ENCODE peak calls at places on chromosomes 13 and 19, in nine cellular contexts. X, S, K, R, V, W, Q, N and L are unnamed samples.
A peak's percentile ranks its signal among the peaks of the same experiment; 100 is the strongest.

GRCh38 chr19:6767081-6767356 is 216 bp downstream of the SH2D3A start:
- DNase-seq in W (no peak), R (peak; percentile 61), K (no peak), Q (no peak), V (no peak), N (no peak), S (no peak), X (no peak), L (no peak)

GRCh38 chr19:46660008-46660517 is 919 bp downstream of the DACT3 start:
- DNase-seq in R (no peak), S (no peak), W (no peak), N (no peak), Q (no peak), X (peak; percentile 85), K (peak; percentile 86), V (peak; percentile 48), L (peak; percentile 41)

GRCh38 chr13:112859128-112859816 is 109.7 kb upstream of the MCF2L start:
- DNase-seq in V (no peak), N (no peak), S (no peak), X (no peak), K (peak; percentile 28), W (no peak), Q (no peak), R (no peak), L (no peak)

GRCh38 chr19:2081873-2082810 is 14.0 kb downstream of the MOB3A start:
- DNase-seq in V (no peak), N (peak; percentile 51), X (no peak), S (peak; percentile 85), Q (no peak), K (no peak), W (no peak), R (no peak), L (no peak)

GRCh38 chr13:19266979-19267378 is 85.4 kb upstream of the TUBA3C start:
- DNase-seq in K (no peak), Q (no peak), R (no peak), S (no peak), W (no peak), X (no peak), N (no peak), V (no peak), L (no peak)

GRCh38 chr13:23609414-23610186 is 39.4 kb downstream of the TNFRSF19 start:
- DNase-seq in V (no peak), R (no peak), S (no peak), X (no peak), Q (peak; percentile 29), N (no peak), K (no peak), W (no peak), L (peak; percentile 62)

GRCh38 chr19:55178781-55179569 is 1.1 kb downstream of the SYT5 start:
- DNase-seq in Q (no peak), S (peak; percentile 76), K (peak; percentile 93), X (no peak), V (peak; percentile 91), R (peak; percentile 54), N (peak; percentile 96), W (peak; percentile 61), L (peak; percentile 82)

GRCh38 chr13:99045396-99045795 is 67.5 kb upstream of the DOCK9 start:
- DNase-seq in N (no peak), R (peak; percentile 68), S (no peak), K (no peak), Q (no peak), W (no peak), V (no peak), X (no peak), L (no peak)

GRCh38 chr19:18419699-18420460 is 682 bp downstream of the SSBP4 start:
- DNase-seq in V (peak; percentile 47), N (peak; percentile 49), K (peak; percentile 67), S (peak; percentile 66), Q (no peak), X (peak; percentile 78), R (no peak), W (peak; percentile 51), L (no peak)

GRCh38 chr13:24614306-24615080 is 65.7 kb upstream of the ATP12A start:
- DNase-seq in R (no peak), K (peak; percentile 19), S (no peak), V (no peak), N (no peak), Q (no peak), X (peak; percentile 56), W (no peak), L (no peak)

GRCh38 chr19:15418112-15418587 is 638 bp downstream of the AKAP8L start:
- DNase-seq in W (no peak), K (no peak), Q (no peak), S (no peak), X (no peak), R (peak; percentile 27), N (no peak), V (no peak), L (peak; percentile 35)

GRCh38 chr19:45769821-45770191 is 754 bp upstream of the SIX5 start:
- DNase-seq in X (no peak), S (peak; percentile 68), N (peak; percentile 58), R (peak; percentile 45), W (no peak), V (peak; percentile 68), Q (no peak), K (no peak), L (peak; percentile 65)

GRCh38 chr13:97125051-97125809 is 96.9 kb upstream of the MBNL2 start:
- DNase-seq in V (no peak), R (no peak), Q (no peak), K (no peak), X (no peak), N (no peak), S (no peak), W (peak; percentile 43), L (peak; percentile 81)

GRCh38 chr19:944171-944567 is 18.3 kb downstream of the ARID3A start:
- DNase-seq in S (no peak), K (no peak), Q (no peak), W (no peak), N (no peak), R (peak; percentile 53), V (no peak), X (no peak), L (peak; percentile 49)

GRCh38 chr19:44499559-44499958 is 763 bp downstream of the ZNF180 start:
- DNase-seq in W (no peak), K (no peak), V (no peak), R (no peak), X (no peak), S (no peak), Q (no peak), N (no peak), L (no peak)

GRCh38 chr13:49098198-49098597 is 121.9 kb upstream of the MLNR start:
- DNase-seq in V (no peak), X (no peak), W (no peak), S (no peak), Q (peak; percentile 83), K (no peak), N (no peak), R (peak; percentile 52), L (peak; percentile 95)

GRCh38 chr19:10872551-10873107 is 1.3 kb downstream of the CARM1 start:
- DNase-seq in R (no peak), K (peak; percentile 46), S (no peak), W (no peak), Q (no peak), V (no peak), X (no peak), N (no peak), L (no peak)

GRCh38 chr19:10871711-10872550 is 578 bp downstream of the CARM1 start:
- DNase-seq in K (peak; percentile 71), V (peak; percentile 67), R (peak; percentile 31), S (peak; percentile 71), Q (no peak), X (no peak), N (no peak), W (peak; percentile 58), L (peak; percentile 20)

GRCh38 chr19:10868872-10869547 is 2.3 kb upstream of the CARM1 start:
- DNase-seq in R (no peak), X (no peak), Q (no peak), N (no peak), V (no peak), K (peak; percentile 42), W (no peak), S (no peak), L (no peak)

GRCh38 chr19:10870955-10871603 is at the start of gene CARM1:
- DNase-seq in Q (peak; percentile 97), W (peak; percentile 99), R (peak; percentile 98), K (peak; percentile 100), V (peak; percentile 100), S (peak; percentile 99), N (peak; percentile 99), X (peak; percentile 99), L (peak; percentile 100)

GRCh38 chr19:10870501-10870954 is 825 bp upstream of the CARM1 start:
- DNase-seq in X (no peak), N (no peak), V (peak; percentile 59), W (no peak), K (no peak), Q (no peak), S (no peak), R (no peak), L (no peak)
- H3K4me3 ChIP-seq in X (peak overlapping the region; percentile 79), N (peak overlapping the region; percentile 70), V (peak overlapping the region; percentile 63), W (peak overlapping the region; percentile 61), K (peak overlapping the region; percentile 71), Q (peak overlapping the region; percentile 52), S (peak overlapping the region; percentile 50), R (peak overlapping the region; percentile 69), L (peak overlapping the region; percentile 46)

DNA sequence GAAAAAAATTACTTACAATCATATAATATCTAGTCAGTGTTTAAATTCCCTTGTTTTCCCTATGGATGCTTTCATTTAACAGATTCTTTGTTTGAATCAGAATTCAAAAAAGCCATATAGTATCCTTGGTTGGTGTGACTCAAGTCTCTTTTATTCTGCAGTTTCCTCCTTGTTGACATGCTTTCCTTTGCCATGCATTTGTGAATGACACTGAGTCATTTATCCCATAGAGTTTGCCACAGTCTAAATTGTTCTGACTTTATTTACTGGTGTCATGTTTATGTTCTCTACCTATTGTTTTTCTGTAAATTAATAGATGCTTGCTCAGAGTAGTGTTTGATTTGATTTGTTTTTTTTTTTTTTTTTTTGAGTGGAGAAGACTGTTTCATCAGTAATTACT is 893.8 kb upstream of the SLC10A2 start:
- DNase-seq in S (no peak), R (no peak), K (no peak), X (no peak), V (no peak), W (no peak), Q (no peak), N (no peak), L (peak; percentile 7)
- H3K4me3 ChIP-seq in S (no peak overlapping the region), R (no peak overlapping the region), K (no peak overlapping the region), X (no peak overlapping the region), V (no peak overlapping the region), W (no peak overlapping the region), Q (no peak overlapping the region), N (no peak overlapping the region), L (no peak overlapping the region)

DNA sequence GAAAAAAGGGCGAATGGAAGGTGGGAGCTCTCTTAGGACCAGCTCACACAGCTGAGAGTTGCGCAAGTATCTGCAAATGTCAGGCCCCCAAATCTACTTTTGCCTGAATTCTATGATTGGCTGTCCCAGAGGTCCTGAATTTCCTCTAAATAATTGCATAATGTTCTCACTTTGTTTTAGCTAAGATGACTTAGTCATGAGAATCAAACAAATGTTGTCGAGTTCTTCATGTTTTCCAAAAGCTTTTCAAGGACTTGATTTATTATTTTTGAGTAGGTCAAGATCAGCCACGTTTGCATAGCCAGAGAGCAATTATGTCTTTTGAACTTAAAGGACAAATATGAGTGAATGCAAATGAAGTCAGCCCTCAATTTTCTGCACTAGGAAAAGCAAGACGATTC is 246.6 kb upstream of the MAB21L1 start:
- DNase-seq in N (no peak), V (no peak), R (peak; percentile 8), X (no peak), Q (no peak), W (peak; percentile 41), S (no peak), K (peak; percentile 5), L (peak; percentile 60)
- H3K4me3 ChIP-seq in N (no peak overlapping the region), V (no peak overlapping the region), R (no peak overlapping the region), X (no peak overlapping the region), Q (no peak overlapping the region), W (no peak overlapping the region), S (no peak overlapping the region), K (no peak overlapping the region), L (no peak overlapping the region)

GRCh38 chr13:46297338-46297737 is 85.6 kb downstream of the LRRC63 start:
- DNase-seq in S (no peak), R (peak; percentile 36), V (no peak), K (no peak), W (no peak), X (no peak), N (no peak), Q (no peak), L (peak; percentile 38)
- H3K4me3 ChIP-seq in S (no peak overlapping the region), R (no peak overlapping the region), V (no peak overlapping the region), K (no peak overlapping the region), W (no peak overlapping the region), X (no peak overlapping the region), N (peak overlapping the region; percentile 11), Q (no peak overlapping the region), L (no peak overlapping the region)